ENCODE peak calls at places on chromosomes 5 and 9, in six cellular contexts. One of them, this sample, is unnamed. For H3K4me1, the result is how much of the 10 kb centered on the place peaks cover.

GRCh38 chr9:133939386-133939785 is 52.7 kb downstream of the VAV2 start:
- DNase-seq in SJCRH30: no peak
- DNase-seq in heart left ventricle: no peak
- DNase-seq in effector memory CD4-positive, alpha-beta T cell: no peak
- DNase-seq in small intestine: no peak
- DNase-seq in left ventricle myocardium inferior: no peak
- DNase-seq in this sample: no peak

GRCh38 chr5:107553063-107553676 is 117.6 kb downstream of the EFNA5 start:
- DNase-seq in SJCRH30: peak
- DNase-seq in heart left ventricle: no peak
- DNase-seq in effector memory CD4-positive, alpha-beta T cell: no peak
- DNase-seq in small intestine: no peak
- DNase-seq in left ventricle myocardium inferior: no peak
- DNase-seq in this sample: peak

GRCh38 chr9:42852133-42852532 is 668.7 kb downstream of the SPATA31A6 start:
- DNase-seq in SJCRH30: no peak
- DNase-seq in heart left ventricle: peak
- DNase-seq in effector memory CD4-positive, alpha-beta T cell: no peak
- DNase-seq in small intestine: peak
- DNase-seq in left ventricle myocardium inferior: no peak
- DNase-seq in this sample: peak

GRCh38 chr9:20904995-20905394 is 126.4 kb downstream of the HACD4 start:
- DNase-seq in SJCRH30: no peak
- DNase-seq in heart left ventricle: no peak
- DNase-seq in effector memory CD4-positive, alpha-beta T cell: no peak
- DNase-seq in small intestine: no peak
- DNase-seq in left ventricle myocardium inferior: no peak
- DNase-seq in this sample: no peak

GRCh38 chr5:119031905-119032304 is 39.0 kb upstream of the DMXL1 start:
- DNase-seq in SJCRH30: peak
- DNase-seq in heart left ventricle: no peak
- DNase-seq in effector memory CD4-positive, alpha-beta T cell: no peak
- DNase-seq in small intestine: no peak
- DNase-seq in left ventricle myocardium inferior: no peak
- DNase-seq in this sample: no peak

GRCh38 chr9:133048595-133048994 is 13.2 kb upstream of the CEL start:
- DNase-seq in SJCRH30: peak
- DNase-seq in heart left ventricle: no peak
- DNase-seq in effector memory CD4-positive, alpha-beta T cell: no peak
- DNase-seq in small intestine: peak
- DNase-seq in left ventricle myocardium inferior: no peak
- DNase-seq in this sample: no peak

GRCh38 chr5:147101654-147102053 is 133.2 kb upstream of the STK32A start:
- DNase-seq in SJCRH30: no peak
- DNase-seq in heart left ventricle: no peak
- DNase-seq in effector memory CD4-positive, alpha-beta T cell: no peak
- DNase-seq in small intestine: no peak
- DNase-seq in left ventricle myocardium inferior: no peak
- DNase-seq in this sample: no peak

GRCh38 chr9:33130501-33130900 is 36.6 kb downstream of the B4GALT1 start:
- DNase-seq in SJCRH30: no peak
- DNase-seq in heart left ventricle: no peak
- DNase-seq in effector memory CD4-positive, alpha-beta T cell: no peak
- DNase-seq in small intestine: peak
- DNase-seq in left ventricle myocardium inferior: no peak
- DNase-seq in this sample: no peak

GRCh38 chr9:117552811-117553210 is 138.0 kb upstream of the ASTN2 start:
- DNase-seq in SJCRH30: no peak
- DNase-seq in heart left ventricle: no peak
- DNase-seq in effector memory CD4-positive, alpha-beta T cell: no peak
- DNase-seq in small intestine: no peak
- DNase-seq in left ventricle myocardium inferior: no peak
- DNase-seq in this sample: no peak

GRCh38 chr5:37370550-37370863 is 399 bp downstream of the NUP155 start:
- DNase-seq in SJCRH30: no peak
- DNase-seq in heart left ventricle: no peak
- DNase-seq in effector memory CD4-positive, alpha-beta T cell: no peak
- DNase-seq in small intestine: no peak
- DNase-seq in left ventricle myocardium inferior: no peak
- DNase-seq in this sample: no peak

GRCh38 chr5:15604986-15605385 is 105.0 kb downstream of the FBXL7 start:
- DNase-seq in SJCRH30: no peak
- DNase-seq in heart left ventricle: no peak
- DNase-seq in effector memory CD4-positive, alpha-beta T cell: no peak
- DNase-seq in small intestine: no peak
- DNase-seq in left ventricle myocardium inferior: no peak
- DNase-seq in this sample: no peak

GRCh38 chr5:31604240-31604639 is 34.7 kb upstream of the PDZD2 start:
- DNase-seq in SJCRH30: no peak
- DNase-seq in heart left ventricle: no peak
- DNase-seq in effector memory CD4-positive, alpha-beta T cell: no peak
- DNase-seq in small intestine: no peak
- DNase-seq in left ventricle myocardium inferior: no peak
- DNase-seq in this sample: no peak

GRCh38 chr9:85615792-85616191 is 126.0 kb downstream of the AGTPBP1 start:
- DNase-seq in SJCRH30: no peak
- DNase-seq in heart left ventricle: no peak
- DNase-seq in effector memory CD4-positive, alpha-beta T cell: no peak
- DNase-seq in small intestine: no peak
- DNase-seq in left ventricle myocardium inferior: no peak
- DNase-seq in this sample: no peak

GRCh38 chr9:117704024-117704575 is at the start of gene TLR4:
- DNase-seq in SJCRH30: peak
- DNase-seq in heart left ventricle: peak
- DNase-seq in effector memory CD4-positive, alpha-beta T cell: no peak
- DNase-seq in small intestine: peak
- DNase-seq in left ventricle myocardium inferior: peak
- DNase-seq in this sample: peak

GRCh38 chr9:115883467-115884329 is 269.9 kb upstream of the PAPPA start:
- DNase-seq in SJCRH30: peak
- DNase-seq in heart left ventricle: peak
- DNase-seq in effector memory CD4-positive, alpha-beta T cell: no peak
- DNase-seq in small intestine: peak
- DNase-seq in left ventricle myocardium inferior: no peak
- DNase-seq in this sample: peak

GRCh38 chr5:91256142-91256524 is 127.0 kb downstream of the ARRDC3 start:
- DNase-seq in SJCRH30: no peak
- DNase-seq in heart left ventricle: no peak
- DNase-seq in effector memory CD4-positive, alpha-beta T cell: no peak
- DNase-seq in small intestine: no peak
- DNase-seq in left ventricle myocardium inferior: no peak
- DNase-seq in this sample: no peak

GRCh38 chr5:107254902-107255234 is 415.9 kb downstream of the EFNA5 start:
- DNase-seq in SJCRH30: no peak
- DNase-seq in heart left ventricle: no peak
- DNase-seq in effector memory CD4-positive, alpha-beta T cell: no peak
- DNase-seq in small intestine: no peak
- DNase-seq in left ventricle myocardium inferior: no peak
- DNase-seq in this sample: no peak

GRCh38 chr9:106432631-106433030 is 430.3 kb upstream of the ZNF462 start:
- DNase-seq in SJCRH30: no peak
- DNase-seq in heart left ventricle: no peak
- DNase-seq in effector memory CD4-positive, alpha-beta T cell: no peak
- DNase-seq in small intestine: no peak
- DNase-seq in left ventricle myocardium inferior: no peak
- DNase-seq in this sample: no peak

GRCh38 chr5:58871648-58872242 is 288.9 kb downstream of the RAB3C start:
- DNase-seq in SJCRH30: no peak
- DNase-seq in heart left ventricle: no peak
- DNase-seq in effector memory CD4-positive, alpha-beta T cell: no peak
- DNase-seq in small intestine: peak
- DNase-seq in left ventricle myocardium inferior: no peak
- DNase-seq in this sample: no peak

GRCh38 chr5:62214701-62215100 is 91.3 kb upstream of the KIF2A start:
- DNase-seq in SJCRH30: no peak
- DNase-seq in heart left ventricle: no peak
- DNase-seq in effector memory CD4-positive, alpha-beta T cell: no peak
- DNase-seq in small intestine: no peak
- DNase-seq in left ventricle myocardium inferior: no peak
- DNase-seq in this sample: no peak

GRCh38 chr5:62780888-62781287 is 202.3 kb downstream of the LRRC70 start:
- DNase-seq in SJCRH30: no peak
- DNase-seq in heart left ventricle: no peak
- DNase-seq in effector memory CD4-positive, alpha-beta T cell: no peak
- DNase-seq in small intestine: no peak
- DNase-seq in left ventricle myocardium inferior: no peak
- DNase-seq in this sample: no peak

GRCh38 chr5:25345240-25345771 is 700.5 kb upstream of the CDH10 start:
- DNase-seq in SJCRH30: no peak
- DNase-seq in heart left ventricle: no peak
- DNase-seq in effector memory CD4-positive, alpha-beta T cell: no peak
- DNase-seq in small intestine: no peak
- DNase-seq in left ventricle myocardium inferior: no peak
- DNase-seq in this sample: no peak

GRCh38 chr9:16406536-16407225 is 463.8 kb downstream of the BNC2 start:
- DNase-seq in SJCRH30: peak
- DNase-seq in heart left ventricle: no peak
- DNase-seq in effector memory CD4-positive, alpha-beta T cell: no peak
- DNase-seq in small intestine: no peak
- DNase-seq in left ventricle myocardium inferior: no peak
- DNase-seq in this sample: no peak

GRCh38 chr9:109742759-109743388 is 37.1 kb upstream of the PALM2AKAP2 start:
- DNase-seq in SJCRH30: no peak
- DNase-seq in heart left ventricle: peak
- DNase-seq in effector memory CD4-positive, alpha-beta T cell: no peak
- DNase-seq in small intestine: no peak
- DNase-seq in left ventricle myocardium inferior: no peak
- DNase-seq in this sample: no peak

GRCh38 chr5:96247097-96247675 is 185.9 kb downstream of the PCSK1 start:
- DNase-seq in SJCRH30: peak
- DNase-seq in heart left ventricle: peak
- DNase-seq in effector memory CD4-positive, alpha-beta T cell: no peak
- DNase-seq in small intestine: no peak
- DNase-seq in left ventricle myocardium inferior: no peak
- DNase-seq in this sample: peak

GRCh38 chr5:157100140-157100679 is 8.6 kb downstream of the HAVCR2 start:
- DNase-seq in SJCRH30: no peak
- DNase-seq in heart left ventricle: no peak
- DNase-seq in effector memory CD4-positive, alpha-beta T cell: no peak
- DNase-seq in small intestine: no peak
- DNase-seq in left ventricle myocardium inferior: no peak
- DNase-seq in this sample: no peak

GRCh38 chr5:72467421-72467820 is 39.8 kb downstream of the ZNF366 start:
- DNase-seq in SJCRH30: no peak
- DNase-seq in heart left ventricle: no peak
- DNase-seq in effector memory CD4-positive, alpha-beta T cell: no peak
- DNase-seq in small intestine: no peak
- DNase-seq in left ventricle myocardium inferior: no peak
- DNase-seq in this sample: no peak

GRCh38 chr9:24614070-24614469 is 68.4 kb upstream of the IZUMO3 start:
- DNase-seq in SJCRH30: no peak
- DNase-seq in heart left ventricle: no peak
- DNase-seq in effector memory CD4-positive, alpha-beta T cell: no peak
- DNase-seq in small intestine: no peak
- DNase-seq in left ventricle myocardium inferior: no peak
- DNase-seq in this sample: no peak

GRCh38 chr5:127705120-127705892 is 2.1 kb downstream of the CCDC192 start:
- DNase-seq in SJCRH30: no peak
- DNase-seq in heart left ventricle: no peak
- DNase-seq in effector memory CD4-positive, alpha-beta T cell: no peak
- DNase-seq in small intestine: no peak
- DNase-seq in left ventricle myocardium inferior: no peak
- DNase-seq in this sample: no peak

DNA sequence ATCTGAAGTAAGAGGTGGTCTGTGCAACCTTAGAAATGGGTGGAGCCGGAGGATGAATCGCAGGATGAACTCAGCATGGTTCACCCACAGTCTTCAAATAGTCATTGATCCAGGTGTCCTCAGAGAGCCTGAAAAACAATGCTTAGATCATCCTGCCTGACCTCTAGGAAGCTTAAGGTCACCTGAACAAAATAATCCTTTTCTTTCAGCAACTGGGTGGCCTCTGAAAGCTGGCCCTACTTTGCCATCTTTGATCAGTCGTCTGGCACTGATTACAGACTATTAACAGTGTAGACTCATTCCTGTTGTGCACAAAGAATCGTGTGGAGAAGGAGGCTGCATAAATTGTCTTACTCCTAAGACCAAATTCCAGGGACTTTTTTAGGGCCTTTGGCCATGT is 50.7 kb downstream of the PIP5K1B start:
- DNase-seq in SJCRH30: no peak
- DNase-seq in heart left ventricle: no peak
- DNase-seq in effector memory CD4-positive, alpha-beta T cell: no peak
- DNase-seq in small intestine: no peak
- DNase-seq in left ventricle myocardium inferior: no peak
- DNase-seq in this sample: no peak
- H3K27ac ChIP-seq in SJCRH30: no peak
- H3K27ac ChIP-seq in heart left ventricle: no peak
- H3K27ac ChIP-seq in effector memory CD4-positive, alpha-beta T cell: no peak
- H3K27ac ChIP-seq in small intestine: no peak
- H3K27ac ChIP-seq in left ventricle myocardium inferior: no peak
- H3K27ac ChIP-seq in this sample: no peak

GRCh38 chr5:6872441-6873160 is 159.4 kb downstream of the TENT4A start:
- DNase-seq in SJCRH30: no peak
- DNase-seq in heart left ventricle: no peak
- DNase-seq in effector memory CD4-positive, alpha-beta T cell: no peak
- DNase-seq in small intestine: no peak
- DNase-seq in left ventricle myocardium inferior: no peak
- DNase-seq in this sample: no peak
- H3K4me1 ChIP-seq in SJCRH30: under half
- H3K4me1 ChIP-seq in heart left ventricle: under half
- H3K4me1 ChIP-seq in effector memory CD4-positive, alpha-beta T cell: under half
- H3K4me1 ChIP-seq in small intestine: under half
- H3K4me1 ChIP-seq in left ventricle myocardium inferior: under half
- H3K4me1 ChIP-seq in this sample: under half

GRCh38 chr9:110758201-110758600 is 89.6 kb downstream of the MUSK start:
- DNase-seq in SJCRH30: no peak
- DNase-seq in heart left ventricle: no peak
- DNase-seq in effector memory CD4-positive, alpha-beta T cell: no peak
- DNase-seq in small intestine: no peak
- DNase-seq in left ventricle myocardium inferior: no peak
- DNase-seq in this sample: no peak
- H3K27ac ChIP-seq in SJCRH30: no peak
- H3K27ac ChIP-seq in heart left ventricle: no peak
- H3K27ac ChIP-seq in effector memory CD4-positive, alpha-beta T cell: no peak
- H3K27ac ChIP-seq in small intestine: no peak
- H3K27ac ChIP-seq in left ventricle myocardium inferior: no peak
- H3K27ac ChIP-seq in this sample: no peak

DNA sequence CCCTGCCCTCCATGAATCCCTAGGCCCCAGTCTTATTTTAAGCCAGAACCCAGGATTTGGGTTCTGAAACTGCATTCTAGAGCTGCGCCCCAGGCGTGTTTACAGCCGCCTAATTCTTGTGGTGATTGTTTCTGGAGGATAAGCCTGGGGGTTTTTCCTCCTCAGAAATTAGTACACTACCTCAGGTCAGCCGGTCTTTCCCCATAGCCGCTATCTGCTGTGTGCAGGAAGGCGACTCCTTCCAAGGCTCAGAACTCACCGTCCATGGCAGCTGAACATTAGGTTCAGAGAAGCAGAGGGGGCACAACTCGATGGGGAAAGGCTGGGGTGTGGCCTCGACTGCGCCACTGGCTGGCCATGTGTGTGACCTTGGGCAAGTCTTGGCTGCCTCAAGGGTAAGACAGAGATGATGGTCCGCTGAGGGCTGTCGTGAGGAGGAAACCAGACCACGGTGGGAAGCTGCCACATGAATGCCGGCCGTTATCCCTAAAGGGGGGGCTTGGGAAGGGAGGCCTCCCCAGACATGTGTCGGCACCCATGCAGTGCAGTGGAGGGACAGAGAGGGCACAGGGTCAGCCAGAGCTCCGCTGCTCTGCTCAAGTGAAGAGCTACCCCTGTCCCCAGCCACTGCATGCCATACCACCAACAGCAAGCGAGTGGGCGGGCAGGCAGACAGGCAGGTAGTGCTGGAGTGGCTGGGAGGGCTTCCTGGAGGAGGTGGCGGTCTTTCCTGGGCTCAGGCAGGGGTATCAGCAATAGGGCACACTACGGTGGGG is 28.9 kb downstream of the SHB start:
- DNase-seq in SJCRH30: no peak
- DNase-seq in heart left ventricle: no peak
- DNase-seq in effector memory CD4-positive, alpha-beta T cell: no peak
- DNase-seq in small intestine: no peak
- DNase-seq in left ventricle myocardium inferior: no peak
- DNase-seq in this sample: no peak
- H3K4me1 ChIP-seq in SJCRH30: under half
- H3K4me1 ChIP-seq in heart left ventricle: half or more
- H3K4me1 ChIP-seq in effector memory CD4-positive, alpha-beta T cell: under half
- H3K4me1 ChIP-seq in small intestine: under half
- H3K4me1 ChIP-seq in left ventricle myocardium inferior: half or more
- H3K4me1 ChIP-seq in this sample: half or more

This sample was measured in SJSA1.